ENCODE peak calls at places on chromosomes 13 and 19, in ten cellular contexts. One of them, this sample, is unnamed.

GRCh38 chr19:42216653-42217521 is 590 bp downstream of the DEDD2 start:
- ATAC-seq in aorta: peak; percentile 46
- ATAC-seq in natural killer cell: no peak
- ATAC-seq in activated T-cell treated with anti-CD3 and anti-CD28 coated beads, Interleukin-2, amount 50 U/mL, for 4 hours: peak; percentile 1
- ATAC-seq in stimulated activated effector memory CD8-positive, alpha-beta T cell treated with anti-CD3 and anti-CD28 coated beads, Interleukin-12 subunit alpha, Interleukin-12 subunit beta, amount 100 ng/mL, for 72 hours: peak; percentile 0
- ATAC-seq in GM12878: peak; percentile 13
- ATAC-seq in activated CD4-positive, alpha-beta T cell treated with anti-CD3 and anti-CD28 coated beads for 36 hours: no peak
- ATAC-seq in memory B cell: no peak
- ATAC-seq in activated B cell treated with CpG ODN at 0.5 μM for 24 hours: peak; percentile 0
- ATAC-seq in HepG2: peak; percentile 40
- ATAC-seq in this sample: peak; percentile 41

GRCh38 chr13:112744306-112745021 is 54.6 kb downstream of the ATP11A start:
- ATAC-seq in activated CD4-positive, alpha-beta T cell treated with anti-CD3 and anti-CD28 coated beads for 36 hours: no peak
- ATAC-seq in HepG2: no peak
- ATAC-seq in aorta: no peak
- ATAC-seq in natural killer cell: no peak
- ATAC-seq in GM12878: no peak
- ATAC-seq in activated T-cell treated with anti-CD3 and anti-CD28 coated beads, Interleukin-2, amount 50 U/mL, for 4 hours: no peak
- ATAC-seq in activated B cell treated with CpG ODN at 0.5 μM for 24 hours: no peak
- ATAC-seq in stimulated activated effector memory CD8-positive, alpha-beta T cell treated with anti-CD3 and anti-CD28 coated beads, Interleukin-12 subunit alpha, Interleukin-12 subunit beta, amount 100 ng/mL, for 72 hours: no peak
- ATAC-seq in memory B cell: no peak
- ATAC-seq in this sample: peak; percentile 23

GRCh38 chr19:51138549-51138979 is 3.5 kb upstream of the SIGLEC7 start:
- ATAC-seq in activated CD4-positive, alpha-beta T cell treated with anti-CD3 and anti-CD28 coated beads for 36 hours: no peak
- ATAC-seq in memory B cell: no peak
- ATAC-seq in GM12878: no peak
- ATAC-seq in HepG2: no peak
- ATAC-seq in aorta: peak; percentile 39
- ATAC-seq in natural killer cell: peak; percentile 56
- ATAC-seq in activated B cell treated with CpG ODN at 0.5 μM for 24 hours: no peak
- ATAC-seq in activated T-cell treated with anti-CD3 and anti-CD28 coated beads, Interleukin-2, amount 50 U/mL, for 4 hours: no peak
- ATAC-seq in stimulated activated effector memory CD8-positive, alpha-beta T cell treated with anti-CD3 and anti-CD28 coated beads, Interleukin-12 subunit alpha, Interleukin-12 subunit beta, amount 100 ng/mL, for 72 hours: no peak
- ATAC-seq in this sample: no peak

GRCh38 chr13:41547253-41548000 is 90.1 kb downstream of the RGCC start:
- ATAC-seq in activated T-cell treated with anti-CD3 and anti-CD28 coated beads, Interleukin-2, amount 50 U/mL, for 4 hours: no peak
- ATAC-seq in natural killer cell: no peak
- ATAC-seq in activated B cell treated with CpG ODN at 0.5 μM for 24 hours: no peak
- ATAC-seq in HepG2: peak; percentile 91
- ATAC-seq in GM12878: no peak
- ATAC-seq in activated CD4-positive, alpha-beta T cell treated with anti-CD3 and anti-CD28 coated beads for 36 hours: no peak
- ATAC-seq in aorta: peak; percentile 62
- ATAC-seq in memory B cell: no peak
- ATAC-seq in stimulated activated effector memory CD8-positive, alpha-beta T cell treated with anti-CD3 and anti-CD28 coated beads, Interleukin-12 subunit alpha, Interleukin-12 subunit beta, amount 100 ng/mL, for 72 hours: no peak
- ATAC-seq in this sample: no peak

GRCh38 chr13:31749929-31750328 is 10.6 kb downstream of the RXFP2 start:
- ATAC-seq in stimulated activated effector memory CD8-positive, alpha-beta T cell treated with anti-CD3 and anti-CD28 coated beads, Interleukin-12 subunit alpha, Interleukin-12 subunit beta, amount 100 ng/mL, for 72 hours: no peak
- ATAC-seq in activated B cell treated with CpG ODN at 0.5 μM for 24 hours: no peak
- ATAC-seq in activated CD4-positive, alpha-beta T cell treated with anti-CD3 and anti-CD28 coated beads for 36 hours: no peak
- ATAC-seq in natural killer cell: no peak
- ATAC-seq in activated T-cell treated with anti-CD3 and anti-CD28 coated beads, Interleukin-2, amount 50 U/mL, for 4 hours: no peak
- ATAC-seq in aorta: no peak
- ATAC-seq in HepG2: no peak
- ATAC-seq in memory B cell: no peak
- ATAC-seq in GM12878: no peak
- ATAC-seq in this sample: peak; percentile 96

GRCh38 chr19:2477141-2477710 is 1.3 kb downstream of the GADD45B start:
- ATAC-seq in HepG2: peak; percentile 11
- ATAC-seq in activated B cell treated with CpG ODN at 0.5 μM for 24 hours: no peak
- ATAC-seq in natural killer cell: no peak
- ATAC-seq in GM12878: peak; percentile 2
- ATAC-seq in stimulated activated effector memory CD8-positive, alpha-beta T cell treated with anti-CD3 and anti-CD28 coated beads, Interleukin-12 subunit alpha, Interleukin-12 subunit beta, amount 100 ng/mL, for 72 hours: peak; percentile 0
- ATAC-seq in activated T-cell treated with anti-CD3 and anti-CD28 coated beads, Interleukin-2, amount 50 U/mL, for 4 hours: no peak
- ATAC-seq in aorta: no peak
- ATAC-seq in memory B cell: no peak
- ATAC-seq in activated CD4-positive, alpha-beta T cell treated with anti-CD3 and anti-CD28 coated beads for 36 hours: no peak
- ATAC-seq in this sample: peak; percentile 0

GRCh38 chr13:41231025-41231677 is 32.2 kb downstream of the MTRF1 start:
- ATAC-seq in GM12878: no peak
- ATAC-seq in activated B cell treated with CpG ODN at 0.5 μM for 24 hours: no peak
- ATAC-seq in HepG2: no peak
- ATAC-seq in memory B cell: no peak
- ATAC-seq in activated CD4-positive, alpha-beta T cell treated with anti-CD3 and anti-CD28 coated beads for 36 hours: no peak
- ATAC-seq in stimulated activated effector memory CD8-positive, alpha-beta T cell treated with anti-CD3 and anti-CD28 coated beads, Interleukin-12 subunit alpha, Interleukin-12 subunit beta, amount 100 ng/mL, for 72 hours: no peak
- ATAC-seq in aorta: no peak
- ATAC-seq in activated T-cell treated with anti-CD3 and anti-CD28 coated beads, Interleukin-2, amount 50 U/mL, for 4 hours: no peak
- ATAC-seq in natural killer cell: no peak
- ATAC-seq in this sample: no peak

GRCh38 chr19:34767967-34768366 is 5.0 kb downstream of the ZNF599 start:
- ATAC-seq in natural killer cell: no peak
- ATAC-seq in activated CD4-positive, alpha-beta T cell treated with anti-CD3 and anti-CD28 coated beads for 36 hours: no peak
- ATAC-seq in memory B cell: no peak
- ATAC-seq in activated T-cell treated with anti-CD3 and anti-CD28 coated beads, Interleukin-2, amount 50 U/mL, for 4 hours: no peak
- ATAC-seq in aorta: no peak
- ATAC-seq in HepG2: no peak
- ATAC-seq in activated B cell treated with CpG ODN at 0.5 μM for 24 hours: no peak
- ATAC-seq in stimulated activated effector memory CD8-positive, alpha-beta T cell treated with anti-CD3 and anti-CD28 coated beads, Interleukin-12 subunit alpha, Interleukin-12 subunit beta, amount 100 ng/mL, for 72 hours: no peak
- ATAC-seq in GM12878: no peak
- ATAC-seq in this sample: no peak

GRCh38 chr19:41309225-41310030 is 544 bp upstream of the CCDC97 start:
- ATAC-seq in GM12878: peak; percentile 17
- ATAC-seq in natural killer cell: no peak
- ATAC-seq in activated T-cell treated with anti-CD3 and anti-CD28 coated beads, Interleukin-2, amount 50 U/mL, for 4 hours: no peak
- ATAC-seq in activated B cell treated with CpG ODN at 0.5 μM for 24 hours: peak; percentile 1
- ATAC-seq in memory B cell: no peak
- ATAC-seq in activated CD4-positive, alpha-beta T cell treated with anti-CD3 and anti-CD28 coated beads for 36 hours: peak; percentile 5
- ATAC-seq in HepG2: peak; percentile 21
- ATAC-seq in stimulated activated effector memory CD8-positive, alpha-beta T cell treated with anti-CD3 and anti-CD28 coated beads, Interleukin-12 subunit alpha, Interleukin-12 subunit beta, amount 100 ng/mL, for 72 hours: no peak
- ATAC-seq in aorta: peak; percentile 17
- ATAC-seq in this sample: peak; percentile 36

GRCh38 chr13:93173656-93174055 is 53.0 kb upstream of the GPC6 start:
- ATAC-seq in HepG2: no peak
- ATAC-seq in natural killer cell: no peak
- ATAC-seq in aorta: no peak
- ATAC-seq in GM12878: no peak
- ATAC-seq in memory B cell: no peak
- ATAC-seq in stimulated activated effector memory CD8-positive, alpha-beta T cell treated with anti-CD3 and anti-CD28 coated beads, Interleukin-12 subunit alpha, Interleukin-12 subunit beta, amount 100 ng/mL, for 72 hours: no peak
- ATAC-seq in activated B cell treated with CpG ODN at 0.5 μM for 24 hours: no peak
- ATAC-seq in activated CD4-positive, alpha-beta T cell treated with anti-CD3 and anti-CD28 coated beads for 36 hours: no peak
- ATAC-seq in activated T-cell treated with anti-CD3 and anti-CD28 coated beads, Interleukin-2, amount 50 U/mL, for 4 hours: no peak
- ATAC-seq in this sample: no peak

GRCh38 chr13:50969691-50970090 is 60.1 kb downstream of the RNASEH2B start:
- ATAC-seq in GM12878: peak; percentile 34
- ATAC-seq in activated T-cell treated with anti-CD3 and anti-CD28 coated beads, Interleukin-2, amount 50 U/mL, for 4 hours: no peak
- ATAC-seq in natural killer cell: no peak
- ATAC-seq in HepG2: peak; percentile 61
- ATAC-seq in stimulated activated effector memory CD8-positive, alpha-beta T cell treated with anti-CD3 and anti-CD28 coated beads, Interleukin-12 subunit alpha, Interleukin-12 subunit beta, amount 100 ng/mL, for 72 hours: peak; percentile 31
- ATAC-seq in activated CD4-positive, alpha-beta T cell treated with anti-CD3 and anti-CD28 coated beads for 36 hours: no peak
- ATAC-seq in aorta: no peak
- ATAC-seq in activated B cell treated with CpG ODN at 0.5 μM for 24 hours: no peak
- ATAC-seq in memory B cell: no peak
- ATAC-seq in this sample: peak; percentile 26

GRCh38 chr13:51923983-51924539 is 62.3 kb downstream of the CCDC70 start:
- ATAC-seq in stimulated activated effector memory CD8-positive, alpha-beta T cell treated with anti-CD3 and anti-CD28 coated beads, Interleukin-12 subunit alpha, Interleukin-12 subunit beta, amount 100 ng/mL, for 72 hours: peak; percentile 61
- ATAC-seq in natural killer cell: no peak
- ATAC-seq in HepG2: peak; percentile 88
- ATAC-seq in aorta: no peak
- ATAC-seq in activated CD4-positive, alpha-beta T cell treated with anti-CD3 and anti-CD28 coated beads for 36 hours: peak; percentile 70
- ATAC-seq in activated B cell treated with CpG ODN at 0.5 μM for 24 hours: peak; percentile 34
- ATAC-seq in activated T-cell treated with anti-CD3 and anti-CD28 coated beads, Interleukin-2, amount 50 U/mL, for 4 hours: peak; percentile 32
- ATAC-seq in GM12878: peak; percentile 71
- ATAC-seq in memory B cell: peak; percentile 32
- ATAC-seq in this sample: peak; percentile 77

GRCh38 chr13:98563071-98563470 is 13.8 kb downstream of the STK24 start:
- ATAC-seq in memory B cell: peak; percentile 63
- ATAC-seq in aorta: no peak
- ATAC-seq in stimulated activated effector memory CD8-positive, alpha-beta T cell treated with anti-CD3 and anti-CD28 coated beads, Interleukin-12 subunit alpha, Interleukin-12 subunit beta, amount 100 ng/mL, for 72 hours: peak; percentile 62
- ATAC-seq in activated T-cell treated with anti-CD3 and anti-CD28 coated beads, Interleukin-2, amount 50 U/mL, for 4 hours: peak; percentile 54
- ATAC-seq in natural killer cell: peak; percentile 64
- ATAC-seq in activated CD4-positive, alpha-beta T cell treated with anti-CD3 and anti-CD28 coated beads for 36 hours: peak; percentile 37
- ATAC-seq in HepG2: no peak
- ATAC-seq in GM12878: peak; percentile 49
- ATAC-seq in activated B cell treated with CpG ODN at 0.5 μM for 24 hours: peak; percentile 43
- ATAC-seq in this sample: no peak

GRCh38 chr19:18264428-18264827 is 9.8 kb downstream of the IQCN start:
- ATAC-seq in HepG2: peak; percentile 66
- ATAC-seq in GM12878: no peak
- ATAC-seq in stimulated activated effector memory CD8-positive, alpha-beta T cell treated with anti-CD3 and anti-CD28 coated beads, Interleukin-12 subunit alpha, Interleukin-12 subunit beta, amount 100 ng/mL, for 72 hours: no peak
- ATAC-seq in activated T-cell treated with anti-CD3 and anti-CD28 coated beads, Interleukin-2, amount 50 U/mL, for 4 hours: no peak
- ATAC-seq in activated B cell treated with CpG ODN at 0.5 μM for 24 hours: no peak
- ATAC-seq in aorta: no peak
- ATAC-seq in activated CD4-positive, alpha-beta T cell treated with anti-CD3 and anti-CD28 coated beads for 36 hours: no peak
- ATAC-seq in memory B cell: no peak
- ATAC-seq in natural killer cell: no peak
- ATAC-seq in this sample: no peak

GRCh38 chr13:96052655-96053002 is 572 bp downstream of the UGGT2 start:
- ATAC-seq in memory B cell: peak; percentile 43
- ATAC-seq in activated T-cell treated with anti-CD3 and anti-CD28 coated beads, Interleukin-2, amount 50 U/mL, for 4 hours: no peak
- ATAC-seq in stimulated activated effector memory CD8-positive, alpha-beta T cell treated with anti-CD3 and anti-CD28 coated beads, Interleukin-12 subunit alpha, Interleukin-12 subunit beta, amount 100 ng/mL, for 72 hours: no peak
- ATAC-seq in aorta: peak; percentile 58
- ATAC-seq in natural killer cell: no peak
- ATAC-seq in HepG2: peak; percentile 59
- ATAC-seq in activated B cell treated with CpG ODN at 0.5 μM for 24 hours: peak; percentile 36
- ATAC-seq in activated CD4-positive, alpha-beta T cell treated with anti-CD3 and anti-CD28 coated beads for 36 hours: no peak
- ATAC-seq in GM12878: peak; percentile 80
- ATAC-seq in this sample: peak; percentile 79

GRCh38 chr13:45055198-45055901 is 65.0 kb upstream of the GTF2F2 start:
- ATAC-seq in activated T-cell treated with anti-CD3 and anti-CD28 coated beads, Interleukin-2, amount 50 U/mL, for 4 hours: peak; percentile 99
- ATAC-seq in aorta: no peak
- ATAC-seq in activated B cell treated with CpG ODN at 0.5 μM for 24 hours: peak; percentile 52
- ATAC-seq in GM12878: peak; percentile 96
- ATAC-seq in stimulated activated effector memory CD8-positive, alpha-beta T cell treated with anti-CD3 and anti-CD28 coated beads, Interleukin-12 subunit alpha, Interleukin-12 subunit beta, amount 100 ng/mL, for 72 hours: peak; percentile 100
- ATAC-seq in activated CD4-positive, alpha-beta T cell treated with anti-CD3 and anti-CD28 coated beads for 36 hours: peak; percentile 99
- ATAC-seq in natural killer cell: no peak
- ATAC-seq in HepG2: no peak
- ATAC-seq in memory B cell: no peak
- ATAC-seq in this sample: peak; percentile 91

GRCh38 chr13:110517505-110518149 is 43.9 kb downstream of the RAB20 start:
- ATAC-seq in HepG2: no peak
- ATAC-seq in activated B cell treated with CpG ODN at 0.5 μM for 24 hours: no peak
- ATAC-seq in GM12878: no peak
- ATAC-seq in aorta: no peak
- ATAC-seq in activated T-cell treated with anti-CD3 and anti-CD28 coated beads, Interleukin-2, amount 50 U/mL, for 4 hours: no peak
- ATAC-seq in memory B cell: no peak
- ATAC-seq in stimulated activated effector memory CD8-positive, alpha-beta T cell treated with anti-CD3 and anti-CD28 coated beads, Interleukin-12 subunit alpha, Interleukin-12 subunit beta, amount 100 ng/mL, for 72 hours: no peak
- ATAC-seq in activated CD4-positive, alpha-beta T cell treated with anti-CD3 and anti-CD28 coated beads for 36 hours: no peak
- ATAC-seq in natural killer cell: no peak
- ATAC-seq in this sample: no peak

GRCh38 chr13:49098198-49098597 is 121.9 kb upstream of the MLNR start:
- ATAC-seq in activated T-cell treated with anti-CD3 and anti-CD28 coated beads, Interleukin-2, amount 50 U/mL, for 4 hours: peak; percentile 61
- ATAC-seq in aorta: peak; percentile 83
- ATAC-seq in activated B cell treated with CpG ODN at 0.5 μM for 24 hours: no peak
- ATAC-seq in natural killer cell: no peak
- ATAC-seq in stimulated activated effector memory CD8-positive, alpha-beta T cell treated with anti-CD3 and anti-CD28 coated beads, Interleukin-12 subunit alpha, Interleukin-12 subunit beta, amount 100 ng/mL, for 72 hours: no peak
- ATAC-seq in activated CD4-positive, alpha-beta T cell treated with anti-CD3 and anti-CD28 coated beads for 36 hours: peak; percentile 71
- ATAC-seq in HepG2: no peak
- ATAC-seq in GM12878: peak; percentile 34
- ATAC-seq in memory B cell: no peak
- ATAC-seq in this sample: peak; percentile 89

This sample was measured in SK-N-SH treated with all-trans-retinoic acid at 6 μM for 48 hours.